ENCODE peak calls at places on chromosomes 3 and 15, in seven cellular contexts. V, D, P, E, Z, B and F are unnamed samples.
A peak's percentile ranks its signal among the peaks of the same experiment; 100 is the strongest.

GRCh38 chr15:69607101-69607500 is 154.5 kb downstream of the RPLP1 start:
- DNase-seq in V (peak; percentile 34), Z (no peak), P (no peak), B (peak; percentile 80), D (no peak), E (no peak), F (no peak)

GRCh38 chr3:60301142-60301541 is 950.1 kb downstream of the FHIT start:
- DNase-seq in Z (no peak), E (no peak), B (no peak), P (no peak), D (peak; percentile 4), V (peak; percentile 65), F (no peak)

GRCh38 chr3:168034152-168034928 is 61.4 kb downstream of the GOLIM4 start:
- DNase-seq in E (no peak), P (no peak), B (no peak), Z (no peak), V (peak; percentile 40), D (peak; percentile 7), F (no peak)

GRCh38 chr3:187450791-187451190 is 82.6 kb downstream of the RTP4 start:
- DNase-seq in Z (no peak), E (no peak), P (no peak), V (no peak), D (no peak), B (no peak), F (no peak)

GRCh38 chr3:157868168-157868567 is 238.1 kb downstream of the SHOX2 start:
- DNase-seq in Z (no peak), V (peak; percentile 14), D (no peak), E (no peak), B (no peak), P (no peak), F (no peak)

GRCh38 chr3:153138267-153139210 is 23.5 kb upstream of the RAP2B start:
- DNase-seq in D (peak; percentile 100), V (peak; percentile 99), P (no peak), Z (peak; percentile 46), B (peak; percentile 78), E (no peak), F (no peak)

GRCh38 chr3:184537885-184538599 is 23.5 kb upstream of the EPHB3 start:
- DNase-seq in E (no peak), P (no peak), D (no peak), B (no peak), Z (no peak), V (no peak), F (no peak)

GRCh38 chr3:14549256-14549931 is 9.3 kb upstream of the GRIP2 start:
- DNase-seq in D (no peak), Z (no peak), P (no peak), E (peak; percentile 2), V (peak; percentile 30), B (no peak), F (no peak)

GRCh38 chr3:100522125-100522524 is 29.7 kb downstream of the TMEM45A start:
- DNase-seq in Z (no peak), D (no peak), E (no peak), V (no peak), B (no peak), P (no peak), F (no peak)

GRCh38 chr3:62951037-62951613 is 75.9 kb upstream of the CADPS start:
- DNase-seq in E (no peak), P (no peak), B (no peak), Z (no peak), D (no peak), V (no peak), F (no peak)

DNA sequence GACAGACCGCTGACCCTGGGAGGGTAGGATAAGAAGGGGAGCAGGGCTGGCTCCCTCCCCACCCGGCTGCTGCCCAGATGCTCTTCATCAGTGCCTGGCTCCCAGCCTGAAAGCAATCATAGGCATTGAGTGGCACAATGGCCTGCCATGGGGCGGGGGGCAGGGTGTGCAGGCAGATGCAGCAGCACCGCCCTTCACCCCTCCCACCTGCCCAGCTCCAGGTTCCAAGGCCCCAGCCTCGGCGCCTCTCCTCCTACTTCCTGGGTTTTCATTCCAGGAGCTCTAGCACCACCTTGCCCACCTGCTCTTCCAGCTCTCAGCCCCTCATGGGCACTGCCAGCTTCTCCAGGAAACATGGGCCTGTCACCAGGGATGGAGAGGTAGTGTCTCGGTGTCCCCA is 101.7 kb downstream of the MEGF11 start:
- DNase-seq in V (no peak), E (peak; percentile 32), D (no peak), P (no peak), B (no peak), Z (no peak), F (no peak)
- TF ChIP-seq CTCF in V (no peak), E (peak; percentile 39), D (no peak), P (no peak), B (no peak), Z (no peak), F (no peak)

GRCh38 chr3:45957606-45958005 is 14.3 kb downstream of the CXCR6 start:
- DNase-seq in P (no peak), B (no peak), E (no peak), D (no peak), Z (no peak), V (no peak), F (no peak)
- TF ChIP-seq CTCF in P (no peak), B (no peak), E (no peak), D (no peak), Z (no peak), V (no peak), F (no peak)

DNA sequence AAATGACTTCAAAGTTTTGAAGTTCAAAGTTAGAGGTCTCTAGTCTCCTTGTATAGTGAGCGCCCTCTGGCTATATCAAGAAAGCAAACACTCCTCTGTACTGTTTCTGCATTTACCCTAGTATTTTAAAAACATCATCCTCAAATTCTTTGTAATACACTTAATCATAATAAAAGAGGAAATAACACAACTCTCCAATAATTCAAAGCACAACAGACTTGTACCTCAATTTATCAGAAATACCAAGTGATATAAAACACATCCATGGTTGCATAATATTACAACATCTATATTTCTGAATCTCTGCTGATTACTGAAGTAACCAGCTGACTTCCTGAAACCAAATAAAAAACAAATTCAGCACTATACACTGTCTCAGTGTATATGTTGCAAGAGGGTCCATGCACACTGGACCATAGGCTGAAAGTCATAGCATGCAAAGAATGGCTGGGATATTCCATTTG is 12.5 kb downstream of the PLOD2 start:
- DNase-seq in E (no peak), V (peak; percentile 47), P (no peak), B (no peak), Z (no peak), D (no peak), F (no peak)
- TF ChIP-seq CTCF in E (peak; percentile 35), V (no peak), P (no peak), B (peak; percentile 16), Z (peak; percentile 20), D (peak; percentile 24), F (no peak)

GRCh38 chr3:125141596-125142417 is 70.7 kb downstream of the SLC12A8 start:
- DNase-seq in D (no peak), B (peak; percentile 81), Z (peak; percentile 91), P (peak; percentile 40), E (peak; percentile 78), V (no peak), F (peak; percentile 51)
- TF ChIP-seq CTCF in D (no peak), B (no peak), Z (peak; percentile 72), P (peak; percentile 33), E (peak; percentile 67), V (no peak), F (no peak)